ENCODE peak calls at places on chromosomes 13 and 19, in eight cellular contexts. One of them, this sample, is unnamed.

GRCh38 chr13:102901615-102902305 is 55.9 kb downstream of the ERCC5 start:
- DNase-seq in tibial artery: no peak
- DNase-seq in MM.1S: no peak
- DNase-seq in cardiac fibroblast: no peak
- DNase-seq in lower lobe of right lung: no peak
- DNase-seq in bronchial epithelial cell: peak
- DNase-seq in hepatocyte: no peak
- DNase-seq in endothelial cell of umbilical vein: no peak
- DNase-seq in this sample: no peak

GRCh38 chr13:92807343-92807742 is 419.3 kb upstream of the GPC6 start:
- DNase-seq in tibial artery: no peak
- DNase-seq in MM.1S: no peak
- DNase-seq in cardiac fibroblast: peak
- DNase-seq in lower lobe of right lung: no peak
- DNase-seq in bronchial epithelial cell: no peak
- DNase-seq in hepatocyte: no peak
- DNase-seq in endothelial cell of umbilical vein: no peak
- DNase-seq in this sample: no peak

GRCh38 chr13:73129023-73129422 is 70.2 kb downstream of the KLF5 start:
- DNase-seq in tibial artery: no peak
- DNase-seq in MM.1S: no peak
- DNase-seq in cardiac fibroblast: no peak
- DNase-seq in lower lobe of right lung: no peak
- DNase-seq in bronchial epithelial cell: no peak
- DNase-seq in hepatocyte: no peak
- DNase-seq in endothelial cell of umbilical vein: no peak
- DNase-seq in this sample: no peak

GRCh38 chr13:36519432-36519831 is 87.1 kb downstream of the CCNA1 start:
- DNase-seq in tibial artery: no peak
- DNase-seq in MM.1S: no peak
- DNase-seq in cardiac fibroblast: no peak
- DNase-seq in lower lobe of right lung: no peak
- DNase-seq in bronchial epithelial cell: no peak
- DNase-seq in hepatocyte: no peak
- DNase-seq in endothelial cell of umbilical vein: no peak
- DNase-seq in this sample: no peak

GRCh38 chr13:28522871-28523270 is 27.9 kb upstream of the FLT1 start:
- DNase-seq in tibial artery: no peak
- DNase-seq in MM.1S: no peak
- DNase-seq in cardiac fibroblast: no peak
- DNase-seq in lower lobe of right lung: no peak
- DNase-seq in bronchial epithelial cell: no peak
- DNase-seq in hepatocyte: no peak
- DNase-seq in endothelial cell of umbilical vein: no peak
- DNase-seq in this sample: no peak

GRCh38 chr19:343941-344624 is 513 bp downstream of the MIER2 start:
- DNase-seq in tibial artery: no peak
- DNase-seq in MM.1S: no peak
- DNase-seq in cardiac fibroblast: peak
- DNase-seq in lower lobe of right lung: no peak
- DNase-seq in bronchial epithelial cell: no peak
- DNase-seq in hepatocyte: peak
- DNase-seq in endothelial cell of umbilical vein: peak
- DNase-seq in this sample: peak

GRCh38 chr19:5665781-5666513 is 14.4 kb downstream of the MICOS13 start:
- DNase-seq in tibial artery: no peak
- DNase-seq in MM.1S: no peak
- DNase-seq in cardiac fibroblast: peak
- DNase-seq in lower lobe of right lung: peak
- DNase-seq in bronchial epithelial cell: peak
- DNase-seq in hepatocyte: no peak
- DNase-seq in endothelial cell of umbilical vein: peak
- DNase-seq in this sample: no peak

GRCh38 chr19:41427647-41428480 is 690 bp upstream of the B3GNT8 start:
- DNase-seq in tibial artery: peak
- DNase-seq in MM.1S: no peak
- DNase-seq in cardiac fibroblast: no peak
- DNase-seq in lower lobe of right lung: peak
- DNase-seq in bronchial epithelial cell: no peak
- DNase-seq in hepatocyte: peak
- DNase-seq in endothelial cell of umbilical vein: peak
- DNase-seq in this sample: no peak

GRCh38 chr19:8610041-8610927 is at the start of gene ADAMTS10:
- DNase-seq in tibial artery: peak
- DNase-seq in MM.1S: no peak
- DNase-seq in cardiac fibroblast: peak
- DNase-seq in lower lobe of right lung: no peak
- DNase-seq in bronchial epithelial cell: no peak
- DNase-seq in hepatocyte: peak
- DNase-seq in endothelial cell of umbilical vein: no peak
- DNase-seq in this sample: no peak

GRCh38 chr19:308471-309205 is 17.4 kb upstream of the PLPP2 start:
- DNase-seq in tibial artery: no peak
- DNase-seq in MM.1S: no peak
- DNase-seq in cardiac fibroblast: no peak
- DNase-seq in lower lobe of right lung: no peak
- DNase-seq in bronchial epithelial cell: no peak
- DNase-seq in hepatocyte: no peak
- DNase-seq in endothelial cell of umbilical vein: no peak
- DNase-seq in this sample: no peak

GRCh38 chr19:9151367-9151766 is 11.2 kb downstream of the ZNF317 start:
- DNase-seq in tibial artery: no peak
- DNase-seq in MM.1S: no peak
- DNase-seq in cardiac fibroblast: no peak
- DNase-seq in lower lobe of right lung: no peak
- DNase-seq in bronchial epithelial cell: no peak
- DNase-seq in hepatocyte: no peak
- DNase-seq in endothelial cell of umbilical vein: no peak
- DNase-seq in this sample: no peak

GRCh38 chr19:8358948-8359347 is 5.0 kb upstream of the ANGPTL4 start:
- DNase-seq in tibial artery: no peak
- DNase-seq in MM.1S: no peak
- DNase-seq in cardiac fibroblast: no peak
- DNase-seq in lower lobe of right lung: no peak
- DNase-seq in bronchial epithelial cell: no peak
- DNase-seq in hepatocyte: no peak
- DNase-seq in endothelial cell of umbilical vein: no peak
- DNase-seq in this sample: no peak

GRCh38 chr19:33796164-33797100 is at the start of gene KCTD15:
- DNase-seq in tibial artery: no peak
- DNase-seq in MM.1S: no peak
- DNase-seq in cardiac fibroblast: peak
- DNase-seq in lower lobe of right lung: peak
- DNase-seq in bronchial epithelial cell: no peak
- DNase-seq in hepatocyte: peak
- DNase-seq in endothelial cell of umbilical vein: peak
- DNase-seq in this sample: no peak

GRCh38 chr19:5131031-5131865 is 162.3 kb downstream of the KDM4B start:
- DNase-seq in tibial artery: no peak
- DNase-seq in MM.1S: no peak
- DNase-seq in cardiac fibroblast: no peak
- DNase-seq in lower lobe of right lung: no peak
- DNase-seq in bronchial epithelial cell: no peak
- DNase-seq in hepatocyte: peak
- DNase-seq in endothelial cell of umbilical vein: no peak
- DNase-seq in this sample: no peak

GRCh38 chr19:16027528-16027927 is 48.8 kb upstream of the TPM4 start:
- DNase-seq in tibial artery: no peak
- DNase-seq in MM.1S: no peak
- DNase-seq in cardiac fibroblast: no peak
- DNase-seq in lower lobe of right lung: no peak
- DNase-seq in bronchial epithelial cell: no peak
- DNase-seq in hepatocyte: no peak
- DNase-seq in endothelial cell of umbilical vein: no peak
- DNase-seq in this sample: no peak

GRCh38 chr19:16104722-16105121 is 7.0 kb upstream of the RAB8A start:
- DNase-seq in tibial artery: no peak
- DNase-seq in MM.1S: no peak
- DNase-seq in cardiac fibroblast: no peak
- DNase-seq in lower lobe of right lung: no peak
- DNase-seq in bronchial epithelial cell: peak
- DNase-seq in hepatocyte: no peak
- DNase-seq in endothelial cell of umbilical vein: no peak
- DNase-seq in this sample: no peak

GRCh38 chr13:33751151-33751550 is 66.8 kb upstream of the RFC3 start:
- DNase-seq in tibial artery: no peak
- DNase-seq in MM.1S: no peak
- DNase-seq in cardiac fibroblast: peak
- DNase-seq in lower lobe of right lung: no peak
- DNase-seq in bronchial epithelial cell: peak
- DNase-seq in hepatocyte: no peak
- DNase-seq in endothelial cell of umbilical vein: no peak
- DNase-seq in this sample: no peak

GRCh38 chr13:97855570-97855970 is 97.9 kb upstream of the IPO5 start:
- DNase-seq in tibial artery: no peak
- DNase-seq in MM.1S: peak
- DNase-seq in cardiac fibroblast: peak
- DNase-seq in lower lobe of right lung: no peak
- DNase-seq in bronchial epithelial cell: peak
- DNase-seq in hepatocyte: peak
- DNase-seq in endothelial cell of umbilical vein: peak
- DNase-seq in this sample: no peak

DNA sequence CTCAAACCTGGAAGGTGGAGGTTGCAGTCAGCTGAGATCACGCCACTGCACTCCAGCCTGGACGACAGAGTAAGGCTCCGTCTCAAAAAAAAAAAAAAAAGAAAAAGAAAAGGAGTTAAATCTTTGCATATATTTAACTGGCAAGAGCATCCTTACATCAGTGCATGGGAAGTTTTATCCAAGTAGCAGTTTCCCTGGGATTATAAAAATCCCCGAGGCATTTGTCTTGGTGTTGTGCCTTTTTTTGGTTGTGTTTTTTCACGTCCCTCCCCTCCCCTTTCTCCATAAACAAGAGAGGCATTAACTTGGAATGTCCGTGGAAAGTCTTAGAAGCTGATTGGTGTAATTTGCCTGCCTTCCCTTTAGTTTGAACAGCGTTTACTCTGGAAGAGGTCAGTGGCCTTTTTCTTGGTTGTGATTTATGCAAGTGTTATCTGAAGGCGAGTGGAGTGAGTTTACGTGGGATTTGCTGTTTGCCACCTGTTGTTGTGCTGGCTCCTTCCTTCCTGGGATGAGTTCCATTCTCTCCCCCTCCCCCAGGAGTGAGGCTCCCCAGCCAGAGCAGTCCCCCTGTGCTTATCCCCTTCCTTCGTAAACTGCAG is 7.1 kb downstream of the ACTN4 start:
- DNase-seq in tibial artery: no peak
- DNase-seq in MM.1S: no peak
- DNase-seq in cardiac fibroblast: no peak
- DNase-seq in lower lobe of right lung: no peak
- DNase-seq in bronchial epithelial cell: no peak
- DNase-seq in hepatocyte: no peak
- DNase-seq in endothelial cell of umbilical vein: peak
- DNase-seq in this sample: no peak
- H3K4me3 ChIP-seq in tibial artery: no peak
- H3K4me3 ChIP-seq in MM.1S: no peak
- H3K4me3 ChIP-seq in cardiac fibroblast: no peak
- H3K4me3 ChIP-seq in lower lobe of right lung: no peak
- H3K4me3 ChIP-seq in bronchial epithelial cell: no peak
- H3K4me3 ChIP-seq in hepatocyte: no peak
- H3K4me3 ChIP-seq in endothelial cell of umbilical vein: no peak
- H3K4me3 ChIP-seq in this sample: no peak

GRCh38 chr19:49946415-49946814 is 14.6 kb downstream of the SIGLEC11 start:
- DNase-seq in tibial artery: no peak
- DNase-seq in MM.1S: no peak
- DNase-seq in cardiac fibroblast: no peak
- DNase-seq in lower lobe of right lung: peak
- DNase-seq in bronchial epithelial cell: no peak
- DNase-seq in hepatocyte: no peak
- DNase-seq in endothelial cell of umbilical vein: no peak
- DNase-seq in this sample: no peak
- H3K4me3 ChIP-seq in tibial artery: no peak
- H3K4me3 ChIP-seq in MM.1S: no peak
- H3K4me3 ChIP-seq in cardiac fibroblast: no peak
- H3K4me3 ChIP-seq in lower lobe of right lung: no peak
- H3K4me3 ChIP-seq in bronchial epithelial cell: no peak
- H3K4me3 ChIP-seq in hepatocyte: no peak
- H3K4me3 ChIP-seq in endothelial cell of umbilical vein: no peak
- H3K4me3 ChIP-seq in this sample: no peak

GRCh38 chr13:45337803-45338202 is 3.2 kb downstream of the TPT1 start:
- DNase-seq in tibial artery: no peak
- DNase-seq in MM.1S: no peak
- DNase-seq in cardiac fibroblast: no peak
- DNase-seq in lower lobe of right lung: no peak
- DNase-seq in bronchial epithelial cell: no peak
- DNase-seq in hepatocyte: no peak
- DNase-seq in endothelial cell of umbilical vein: no peak
- DNase-seq in this sample: no peak

GRCh38 chr13:45339867-45340266 is 1.1 kb downstream of the TPT1 start:
- DNase-seq in tibial artery: no peak
- DNase-seq in MM.1S: peak
- DNase-seq in cardiac fibroblast: no peak
- DNase-seq in lower lobe of right lung: no peak
- DNase-seq in bronchial epithelial cell: no peak
- DNase-seq in hepatocyte: no peak
- DNase-seq in endothelial cell of umbilical vein: no peak
- DNase-seq in this sample: no peak

GRCh38 chr13:45340422-45341033 is 455 bp downstream of the TPT1 start:
- DNase-seq in tibial artery: peak
- DNase-seq in MM.1S: peak
- DNase-seq in cardiac fibroblast: peak
- DNase-seq in lower lobe of right lung: peak
- DNase-seq in bronchial epithelial cell: peak
- DNase-seq in hepatocyte: peak
- DNase-seq in endothelial cell of umbilical vein: peak
- DNase-seq in this sample: peak

GRCh38 chr13:45341034-45341798 is at the start of gene TPT1:
- DNase-seq in tibial artery: peak
- DNase-seq in MM.1S: peak
- DNase-seq in cardiac fibroblast: peak
- DNase-seq in lower lobe of right lung: peak
- DNase-seq in bronchial epithelial cell: peak
- DNase-seq in hepatocyte: peak
- DNase-seq in endothelial cell of umbilical vein: peak
- DNase-seq in this sample: peak

GRCh38 chr13:45339399-45339798 is 1.6 kb downstream of the TPT1 start:
- DNase-seq in tibial artery: no peak
- DNase-seq in MM.1S: no peak
- DNase-seq in cardiac fibroblast: no peak
- DNase-seq in lower lobe of right lung: no peak
- DNase-seq in bronchial epithelial cell: no peak
- DNase-seq in hepatocyte: no peak
- DNase-seq in endothelial cell of umbilical vein: no peak
- DNase-seq in this sample: no peak
- H3K4me3 ChIP-seq in tibial artery: peak
- H3K4me3 ChIP-seq in MM.1S: peak
- H3K4me3 ChIP-seq in cardiac fibroblast: peak
- H3K4me3 ChIP-seq in lower lobe of right lung: peak
- H3K4me3 ChIP-seq in bronchial epithelial cell: peak
- H3K4me3 ChIP-seq in hepatocyte: peak
- H3K4me3 ChIP-seq in endothelial cell of umbilical vein: peak
- H3K4me3 ChIP-seq in this sample: peak

DNA sequence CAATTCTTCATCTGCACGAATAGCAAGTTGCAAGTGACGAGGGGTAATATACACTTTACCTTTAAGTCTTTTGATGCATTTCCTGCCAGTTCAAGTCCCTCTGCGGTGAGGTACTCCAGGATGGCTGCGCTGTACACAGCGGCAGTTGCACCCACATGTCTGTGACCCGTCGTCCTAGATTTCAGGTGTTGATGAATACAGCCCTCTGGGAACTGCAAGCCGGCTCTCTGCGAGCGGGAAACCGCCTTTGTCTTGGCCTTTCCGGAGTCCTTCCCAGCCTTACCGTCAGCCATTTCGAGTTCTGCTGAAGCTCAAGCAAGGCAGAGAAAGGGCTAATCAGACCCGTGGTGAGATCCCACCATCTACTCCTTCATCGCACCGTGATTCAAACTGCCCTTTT is 14.8 kb downstream of the UBAC2 start:
- DNase-seq in tibial artery: no peak
- DNase-seq in MM.1S: no peak
- DNase-seq in cardiac fibroblast: no peak
- DNase-seq in lower lobe of right lung: no peak
- DNase-seq in bronchial epithelial cell: no peak
- DNase-seq in hepatocyte: no peak
- DNase-seq in endothelial cell of umbilical vein: peak
- DNase-seq in this sample: no peak
- H3K4me3 ChIP-seq in tibial artery: no peak
- H3K4me3 ChIP-seq in MM.1S: no peak
- H3K4me3 ChIP-seq in cardiac fibroblast: no peak
- H3K4me3 ChIP-seq in lower lobe of right lung: no peak
- H3K4me3 ChIP-seq in bronchial epithelial cell: no peak
- H3K4me3 ChIP-seq in hepatocyte: no peak
- H3K4me3 ChIP-seq in endothelial cell of umbilical vein: no peak
- H3K4me3 ChIP-seq in this sample: no peak